ENCODE peak calls at places on chromosomes 13 and 19, in four cellular contexts. D is HepG2, G is WTC11, O is GM12878. P is an unnamed sample.

GRCh38 chr19:31351212-31352193 is 2.3 kb upstream of the TSHZ3 start:
- DNase-seq in G (no peak), D (no peak), O (no peak), P (no peak)

GRCh38 chr19:45906221-45906620 is 3.8 kb upstream of the MYPOP start:
- DNase-seq in G (no peak), D (no peak), O (no peak), P (no peak)

GRCh38 chr13:91639316-91639715 is 240.9 kb downstream of the GPC5 start:
- DNase-seq in G (no peak), D (no peak), O (no peak), P (no peak)

GRCh38 chr13:110409581-110409992 is 102.5 kb downstream of the COL4A2 start:
- DNase-seq in G (no peak), O (no peak), D (no peak), P (no peak)

GRCh38 chr19:6710273-6711077 is 10.0 kb downstream of the C3 start:
- DNase-seq in O (no peak), G (peak; percentile 49), D (no peak), P (no peak)

GRCh38 chr13:104616990-104617389 is 1550.8 kb upstream of the SLC10A2 start:
- DNase-seq in O (no peak), G (no peak), D (no peak), P (no peak)

GRCh38 chr19:13908674-13909073 is 2.7 kb downstream of the CC2D1A start:
- DNase-seq in D (no peak), O (no peak), G (no peak), P (no peak)

GRCh38 chr13:113105032-113105993 is at the start of gene F7:
- DNase-seq in D (peak; percentile 91), G (no peak), O (no peak), P (no peak)

GRCh38 chr13:41614671-41615519 is 157.5 kb downstream of the RGCC start:
- DNase-seq in O (no peak), D (no peak), G (no peak), P (no peak)

GRCh38 chr19:6048808-6049405 is 61.4 kb downstream of the RFX2 start:
- DNase-seq in D (peak; percentile 69), G (peak; percentile 78), O (peak; percentile 35), P (peak; percentile 87)

GRCh38 chr19:7152568-7152967 is 83.1 kb downstream of the ZNF557 start:
- DNase-seq in O (no peak), G (no peak), D (no peak), P (no peak)

GRCh38 chr19:9869008-9869617 is 34.0 kb downstream of the PIN1 start:
- DNase-seq in D (no peak), O (no peak), G (no peak), P (no peak)

DNA sequence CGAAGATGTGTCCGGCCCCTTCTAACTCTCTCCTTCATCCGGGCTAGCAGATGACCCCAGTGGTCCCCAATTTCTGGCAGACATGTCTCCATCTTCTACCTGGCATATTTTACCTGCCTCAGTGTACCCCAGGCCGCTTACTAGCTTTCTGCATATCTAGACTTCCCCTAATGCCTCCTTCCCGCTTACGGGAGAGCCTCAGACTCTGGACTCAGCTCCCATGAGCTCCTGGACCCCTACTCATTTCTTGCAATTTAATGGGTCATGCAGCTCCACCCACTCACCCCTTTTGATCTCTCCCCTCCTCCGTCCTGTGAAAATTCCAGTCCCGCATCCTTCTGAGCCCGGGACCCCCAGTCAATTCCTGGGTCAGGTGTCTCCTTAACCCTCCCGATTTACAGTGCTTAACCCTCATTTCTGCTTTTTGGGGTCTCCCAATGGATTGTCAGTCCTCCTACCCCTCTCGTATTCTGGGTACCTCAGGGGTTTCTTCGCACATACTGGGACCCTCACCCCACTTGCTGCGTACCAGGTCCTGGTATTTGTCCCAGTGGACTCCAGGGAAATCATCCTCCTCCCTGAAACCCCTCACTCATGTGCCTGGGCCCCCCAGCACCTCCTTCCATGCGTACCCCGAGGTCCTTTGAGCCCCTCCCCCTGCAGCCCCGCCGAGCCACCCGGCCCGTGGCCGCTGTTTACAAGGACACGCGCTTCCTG is 500 bp upstream of the JUNB start:
- DNase-seq in G (no peak), D (no peak), O (no peak), P (peak; percentile 25)
- TF ChIP-seq ETV6 in G (no peak), D (no peak), O (no peak), P (no peak)

DNA sequence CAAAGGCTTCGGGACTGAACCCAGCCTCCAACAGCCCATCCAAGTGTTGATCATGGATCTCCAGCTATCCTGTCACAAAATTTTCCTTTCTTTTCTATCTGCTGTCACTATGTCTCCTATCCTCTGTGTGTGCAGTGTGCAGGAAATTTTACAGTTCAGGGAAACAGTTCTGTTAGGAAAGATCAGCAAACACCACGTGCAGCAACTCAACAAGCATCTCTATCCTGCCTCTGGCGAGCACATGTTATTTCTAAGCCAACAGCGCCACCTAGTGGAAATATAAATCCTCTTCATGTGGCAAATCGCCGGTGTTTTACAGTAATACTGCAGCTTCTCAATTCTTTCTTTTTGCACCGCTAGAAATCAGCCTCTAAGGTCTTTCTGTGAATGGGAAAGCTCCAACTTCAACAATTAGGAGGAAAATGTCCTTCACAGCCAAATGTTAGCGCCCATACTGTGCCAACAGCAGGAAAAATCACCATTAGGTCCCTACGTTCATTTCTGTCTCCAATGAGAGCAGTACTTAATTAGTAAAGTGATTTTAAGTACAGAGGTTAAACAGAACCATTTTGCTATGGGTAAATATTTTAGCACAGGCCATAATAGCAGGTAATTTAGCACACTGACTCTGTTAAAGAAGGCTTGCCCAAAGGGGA is 21.3 kb upstream of the ZNF181 start:
- DNase-seq in O (peak; percentile 23), G (peak; percentile 40), D (peak; percentile 82), P (peak; percentile 64)
- TF ChIP-seq ETV6 in O (no peak), G (no peak), D (no peak), P (no peak)

GRCh38 chr19:49437231-49437630 is 4.1 kb downstream of the SLC17A7 start:
- DNase-seq in D (no peak), O (no peak), G (no peak), P (no peak)

GRCh38 chr19:49438261-49438660 is 3.1 kb downstream of the SLC17A7 start:
- DNase-seq in D (no peak), G (no peak), O (no peak), P (no peak)

GRCh38 chr19:49434907-49435577 is 6.3 kb downstream of the SLC17A7 start:
- DNase-seq in D (no peak), O (no peak), G (no peak), P (peak; percentile 55)

GRCh38 chr19:49435670-49436069 is 5.7 kb downstream of the SLC17A7 start:
- DNase-seq in D (no peak), G (no peak), O (no peak), P (no peak)

DNA sequence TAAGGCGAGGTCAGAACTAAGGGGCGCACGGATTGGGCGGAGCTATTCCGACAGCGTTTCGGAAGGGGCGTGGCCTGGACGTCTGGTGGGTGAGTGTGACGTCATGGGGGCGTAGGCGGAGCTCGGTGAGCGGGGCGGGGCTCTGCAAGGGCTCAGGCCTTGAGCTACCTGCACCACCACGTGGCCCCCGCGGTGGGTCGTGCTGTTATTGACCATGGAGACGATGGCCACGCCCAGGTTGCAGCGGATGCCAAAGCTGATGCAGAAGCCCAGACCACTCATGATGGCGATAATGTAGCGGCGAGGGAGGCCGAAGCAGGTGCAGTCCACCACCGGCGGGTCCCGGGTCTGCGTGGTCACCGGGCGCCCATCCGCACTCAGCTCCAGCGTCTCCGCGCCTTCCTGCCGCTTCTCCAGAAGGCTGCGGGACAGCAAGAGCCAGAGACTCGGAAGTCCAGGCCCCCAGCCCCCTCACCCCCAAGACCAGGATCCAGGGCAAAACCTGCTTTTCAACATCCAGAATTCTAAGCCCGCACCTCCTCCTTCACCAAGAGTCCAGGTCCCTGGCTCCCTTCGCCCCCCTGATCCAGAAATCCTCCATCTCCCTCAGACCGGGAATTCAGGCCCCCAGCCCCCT is 4.8 kb downstream of the SLC17A7 start:
- DNase-seq in D (no peak), G (peak; percentile 98), O (no peak), P (peak; percentile 88)
- TF ChIP-seq ETV6 in D (no peak), G (no peak), O (no peak), P (no peak)

GRCh38 chr19:33405491-33406461 is 32.3 kb downstream of the CEBPG start:
- DNase-seq in G (no peak), O (no peak), D (no peak), P (no peak)
- TF ChIP-seq ETV6 in G (no peak), O (no peak), D (no peak), P (no peak)

P was measured in K562.